ENCODE peak calls at places on chromosomes 5 and 9, in seven cellular contexts. One of them, this sample, is unnamed.

GRCh38 chr5:1292846-1293415 is 1.9 kb downstream of the TERT start:
- DNase-seq in HCT116: no peak
- DNase-seq in SK-N-SH: no peak
- DNase-seq in HepG2: no peak
- DNase-seq in K562: no peak
- DNase-seq in GM12878: no peak
- DNase-seq in H1: peak
- DNase-seq in this sample: no peak

GRCh38 chr5:55601209-55601618 is 66.5 kb upstream of the PLPP1 start:
- DNase-seq in HCT116: no peak
- DNase-seq in SK-N-SH: no peak
- DNase-seq in HepG2: peak
- DNase-seq in K562: no peak
- DNase-seq in GM12878: no peak
- DNase-seq in H1: peak
- DNase-seq in this sample: peak

GRCh38 chr5:39113354-39113953 is 39.3 kb upstream of the RICTOR start:
- DNase-seq in HCT116: no peak
- DNase-seq in SK-N-SH: no peak
- DNase-seq in HepG2: no peak
- DNase-seq in K562: peak
- DNase-seq in GM12878: no peak
- DNase-seq in H1: no peak
- DNase-seq in this sample: peak

GRCh38 chr5:4942831-4943178 is 197.3 kb upstream of the ADAMTS16 start:
- DNase-seq in HCT116: no peak
- DNase-seq in SK-N-SH: no peak
- DNase-seq in HepG2: no peak
- DNase-seq in K562: no peak
- DNase-seq in GM12878: no peak
- DNase-seq in H1: peak
- DNase-seq in this sample: no peak

GRCh38 chr5:115435776-115436712 is 108.5 kb downstream of the FEM1C start:
- DNase-seq in HCT116: no peak
- DNase-seq in SK-N-SH: no peak
- DNase-seq in HepG2: no peak
- DNase-seq in K562: no peak
- DNase-seq in GM12878: no peak
- DNase-seq in H1: no peak
- DNase-seq in this sample: no peak

GRCh38 chr9:35341585-35341984 is 148.3 kb upstream of the RUSC2 start:
- DNase-seq in HCT116: no peak
- DNase-seq in SK-N-SH: no peak
- DNase-seq in HepG2: no peak
- DNase-seq in K562: no peak
- DNase-seq in GM12878: no peak
- DNase-seq in H1: no peak
- DNase-seq in this sample: peak

GRCh38 chr5:169921370-169921769 is 58.9 kb downstream of the INSYN2B start:
- DNase-seq in HCT116: no peak
- DNase-seq in SK-N-SH: no peak
- DNase-seq in HepG2: no peak
- DNase-seq in K562: no peak
- DNase-seq in GM12878: no peak
- DNase-seq in H1: no peak
- DNase-seq in this sample: no peak

GRCh38 chr9:36276840-36277239 is 18.6 kb upstream of the GNE start:
- DNase-seq in HCT116: no peak
- DNase-seq in SK-N-SH: no peak
- DNase-seq in HepG2: peak
- DNase-seq in K562: peak
- DNase-seq in GM12878: no peak
- DNase-seq in H1: no peak
- DNase-seq in this sample: peak

GRCh38 chr5:157164521-157164920 is 1.5 kb downstream of the GARIN3 start:
- DNase-seq in HCT116: no peak
- DNase-seq in SK-N-SH: no peak
- DNase-seq in HepG2: no peak
- DNase-seq in K562: no peak
- DNase-seq in GM12878: no peak
- DNase-seq in H1: no peak
- DNase-seq in this sample: no peak

GRCh38 chr5:74026310-74026709 is 400.3 kb downstream of the ARHGEF28 start:
- DNase-seq in HCT116: no peak
- DNase-seq in SK-N-SH: no peak
- DNase-seq in HepG2: no peak
- DNase-seq in K562: no peak
- DNase-seq in GM12878: no peak
- DNase-seq in H1: no peak
- DNase-seq in this sample: no peak

GRCh38 chr5:54644226-54644625 is 126.7 kb downstream of the SNX18 start:
- DNase-seq in HCT116: peak
- DNase-seq in SK-N-SH: no peak
- DNase-seq in HepG2: no peak
- DNase-seq in K562: no peak
- DNase-seq in GM12878: no peak
- DNase-seq in H1: no peak
- DNase-seq in this sample: peak

GRCh38 chr5:885529-885928 is 7.1 kb downstream of the BRD9 start:
- DNase-seq in HCT116: no peak
- DNase-seq in SK-N-SH: no peak
- DNase-seq in HepG2: no peak
- DNase-seq in K562: no peak
- DNase-seq in GM12878: no peak
- DNase-seq in H1: no peak
- DNase-seq in this sample: no peak

GRCh38 chr5:5302201-5302600 is 120.3 kb upstream of the ICE1 start:
- DNase-seq in HCT116: no peak
- DNase-seq in SK-N-SH: no peak
- DNase-seq in HepG2: no peak
- DNase-seq in K562: no peak
- DNase-seq in GM12878: no peak
- DNase-seq in H1: no peak
- DNase-seq in this sample: no peak

GRCh38 chr9:96327694-96328352 is 25.8 kb upstream of the HSD17B3 start:
- DNase-seq in HCT116: no peak
- DNase-seq in SK-N-SH: peak
- DNase-seq in HepG2: peak
- DNase-seq in K562: peak
- DNase-seq in GM12878: peak
- DNase-seq in H1: no peak
- DNase-seq in this sample: peak

GRCh38 chr9:79768199-79768598 is 196.4 kb downstream of the TLE4 start:
- DNase-seq in HCT116: no peak
- DNase-seq in SK-N-SH: peak
- DNase-seq in HepG2: no peak
- DNase-seq in K562: no peak
- DNase-seq in GM12878: no peak
- DNase-seq in H1: no peak
- DNase-seq in this sample: no peak

GRCh38 chr5:178198706-178199105 is 5.6 kb upstream of the HNRNPAB start:
- DNase-seq in HCT116: no peak
- DNase-seq in SK-N-SH: no peak
- DNase-seq in HepG2: no peak
- DNase-seq in K562: no peak
- DNase-seq in GM12878: no peak
- DNase-seq in H1: no peak
- DNase-seq in this sample: no peak

GRCh38 chr9:115367780-115368179 is 249.8 kb upstream of the TNC start:
- DNase-seq in HCT116: no peak
- DNase-seq in SK-N-SH: no peak
- DNase-seq in HepG2: no peak
- DNase-seq in K562: no peak
- DNase-seq in GM12878: no peak
- DNase-seq in H1: no peak
- DNase-seq in this sample: no peak

GRCh38 chr5:36778336-36778735 is 98.2 kb upstream of the NIPBL start:
- DNase-seq in HCT116: no peak
- DNase-seq in SK-N-SH: no peak
- DNase-seq in HepG2: no peak
- DNase-seq in K562: no peak
- DNase-seq in GM12878: no peak
- DNase-seq in H1: no peak
- DNase-seq in this sample: no peak

GRCh38 chr9:114174876-114175771 is 19.8 kb downstream of the COL27A1 start:
- DNase-seq in HCT116: no peak
- DNase-seq in SK-N-SH: peak
- DNase-seq in HepG2: peak
- DNase-seq in K562: no peak
- DNase-seq in GM12878: no peak
- DNase-seq in H1: no peak
- DNase-seq in this sample: no peak

GRCh38 chr9:33350310-33350709 is 52.1 kb downstream of the AQP7 start:
- DNase-seq in HCT116: no peak
- DNase-seq in SK-N-SH: no peak
- DNase-seq in HepG2: no peak
- DNase-seq in K562: no peak
- DNase-seq in GM12878: no peak
- DNase-seq in H1: no peak
- DNase-seq in this sample: peak

GRCh38 chr9:133768371-133768858 is 30.3 kb upstream of the SARDH start:
- DNase-seq in HCT116: no peak
- DNase-seq in SK-N-SH: no peak
- DNase-seq in HepG2: no peak
- DNase-seq in K562: no peak
- DNase-seq in GM12878: no peak
- DNase-seq in H1: no peak
- DNase-seq in this sample: no peak

GRCh38 chr5:38598994-38599611 is 42.7 kb upstream of the LIFR start:
- DNase-seq in HCT116: peak
- DNase-seq in SK-N-SH: no peak
- DNase-seq in HepG2: peak
- DNase-seq in K562: no peak
- DNase-seq in GM12878: no peak
- DNase-seq in H1: no peak
- DNase-seq in this sample: peak

DNA sequence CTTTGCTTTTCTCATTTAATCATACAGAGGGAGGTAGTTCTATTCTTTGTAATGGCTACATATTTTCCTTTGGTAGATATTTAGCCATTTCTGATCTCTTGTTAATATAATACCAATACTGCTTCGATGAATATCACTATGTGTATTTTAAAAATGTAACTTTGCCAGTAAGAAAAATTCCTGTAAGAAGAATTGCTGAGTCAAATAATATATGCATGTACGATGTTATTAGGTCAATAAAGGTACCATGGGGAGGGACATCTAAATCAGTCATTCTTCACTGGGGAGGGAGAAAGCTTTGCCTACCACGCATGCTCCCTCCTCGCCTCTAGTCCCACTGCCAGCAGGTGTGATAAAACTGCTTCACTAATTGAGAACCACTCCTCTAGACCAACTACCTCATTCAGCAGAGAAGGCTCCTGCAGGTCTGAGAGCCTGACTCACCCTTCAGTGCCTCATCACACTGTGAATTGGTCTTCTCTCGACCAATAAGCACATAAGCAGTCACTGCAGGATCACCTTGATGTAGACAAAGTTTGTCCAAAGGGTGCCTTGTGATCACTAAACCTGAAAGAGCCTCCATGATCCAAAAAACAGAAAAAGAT is 56.1 kb upstream of the TBCA start:
- DNase-seq in HCT116: no peak
- DNase-seq in SK-N-SH: no peak
- DNase-seq in HepG2: no peak
- DNase-seq in K562: no peak
- DNase-seq in GM12878: no peak
- DNase-seq in H1: no peak
- DNase-seq in this sample: no peak
- TF ChIP-seq MAX in HCT116: no peak
- TF ChIP-seq MAX in SK-N-SH: no peak
- TF ChIP-seq MAX in HepG2: no peak
- TF ChIP-seq MAX in K562: no peak
- TF ChIP-seq MAX in GM12878: no peak
- TF ChIP-seq MAX in H1: no peak
- TF ChIP-seq MAX in this sample: no peak

GRCh38 chr9:124859803-124860581 is 1.8 kb downstream of the RPL35 start:
- DNase-seq in HCT116: no peak
- DNase-seq in SK-N-SH: no peak
- DNase-seq in HepG2: no peak
- DNase-seq in K562: no peak
- DNase-seq in GM12878: no peak
- DNase-seq in H1: no peak
- DNase-seq in this sample: no peak
- H3K27ac ChIP-seq in HCT116: peak
- H3K27ac ChIP-seq in SK-N-SH: peak
- H3K27ac ChIP-seq in HepG2: peak
- H3K27ac ChIP-seq in K562: peak
- H3K27ac ChIP-seq in GM12878: peak
- H3K27ac ChIP-seq in H1: no peak
- H3K27ac ChIP-seq in this sample: no peak

DNA sequence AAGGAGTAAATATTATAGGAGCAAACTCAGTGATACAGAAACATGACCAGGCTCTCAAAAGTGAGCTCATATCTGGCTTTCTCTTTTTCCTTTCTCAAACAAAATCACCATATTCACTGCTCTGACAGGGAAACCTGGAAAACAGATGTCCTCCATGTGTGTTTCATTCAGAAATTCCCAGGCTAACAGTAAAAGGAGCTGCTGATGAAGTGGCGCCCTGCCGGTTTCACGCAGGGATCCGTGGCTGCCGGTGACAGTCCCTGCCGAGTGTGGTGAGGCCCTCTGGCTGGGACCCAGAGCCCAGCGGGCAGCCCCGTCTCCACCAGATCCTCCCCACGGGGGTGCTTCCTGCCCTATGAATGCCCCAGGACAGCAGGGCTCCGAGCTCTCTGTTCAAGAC is 208.1 kb downstream of the GNA14 start:
- DNase-seq in HCT116: no peak
- DNase-seq in SK-N-SH: peak
- DNase-seq in HepG2: no peak
- DNase-seq in K562: no peak
- DNase-seq in GM12878: no peak
- DNase-seq in H1: peak
- DNase-seq in this sample: no peak
- TF ChIP-seq POLR2AphosphoS5 in HCT116: no peak
- TF ChIP-seq POLR2AphosphoS5 in SK-N-SH: no peak
- TF ChIP-seq POLR2AphosphoS5 in HepG2: no peak
- TF ChIP-seq POLR2AphosphoS5 in K562: no peak
- TF ChIP-seq POLR2AphosphoS5 in GM12878: no peak
- TF ChIP-seq POLR2AphosphoS5 in H1: no peak
- TF ChIP-seq POLR2AphosphoS5 in this sample: no peak

DNA sequence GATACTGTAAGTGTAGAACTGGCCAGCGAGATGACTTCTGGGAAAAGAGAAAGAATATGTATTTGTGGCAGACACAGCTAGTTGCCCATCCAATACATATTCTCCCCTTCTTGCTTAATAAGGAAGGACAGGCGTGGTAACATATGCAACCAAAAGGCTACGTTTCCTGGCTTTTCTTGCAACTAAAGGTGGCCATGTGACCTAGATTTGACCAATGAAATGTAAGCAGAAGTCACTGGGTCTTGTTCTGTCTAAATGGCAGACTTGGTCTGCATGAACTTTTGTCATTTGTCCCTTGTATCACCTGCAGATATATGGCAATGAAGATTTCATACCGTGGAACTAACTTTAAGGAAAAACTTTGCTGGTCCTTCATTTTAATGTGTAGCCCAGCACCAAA is 183.8 kb downstream of the CDH12 start:
- DNase-seq in HCT116: no peak
- DNase-seq in SK-N-SH: no peak
- DNase-seq in HepG2: no peak
- DNase-seq in K562: no peak
- DNase-seq in GM12878: no peak
- DNase-seq in H1: no peak
- DNase-seq in this sample: no peak
- TF ChIP-seq MAX in HCT116: no peak
- TF ChIP-seq MAX in SK-N-SH: no peak
- TF ChIP-seq MAX in HepG2: no peak
- TF ChIP-seq MAX in K562: no peak
- TF ChIP-seq MAX in GM12878: no peak
- TF ChIP-seq MAX in H1: no peak
- TF ChIP-seq MAX in this sample: no peak

GRCh38 chr9:103761466-103761865 is 332.6 kb upstream of the SMC2 start:
- DNase-seq in HCT116: no peak
- DNase-seq in SK-N-SH: no peak
- DNase-seq in HepG2: no peak
- DNase-seq in K562: no peak
- DNase-seq in GM12878: no peak
- DNase-seq in H1: no peak
- DNase-seq in this sample: no peak
- H3K27ac ChIP-seq in HCT116: no peak
- H3K27ac ChIP-seq in SK-N-SH: no peak
- H3K27ac ChIP-seq in HepG2: no peak
- H3K27ac ChIP-seq in K562: no peak
- H3K27ac ChIP-seq in GM12878: no peak
- H3K27ac ChIP-seq in H1: no peak
- H3K27ac ChIP-seq in this sample: no peak

This sample was measured in endothelial cell of umbilical vein.